ENCODE peak calls at places on chromosome 17, in eight cellular contexts. One of them, this sample, is unnamed.

GRCh38 chr17:2347805-2348685 is 10.7 kb downstream of the SGSM2 start:
- DNase-seq in GM13977: no peak
- DNase-seq in body of pancreas: no peak
- DNase-seq in GM20000: no peak
- DNase-seq in tibial nerve: no peak
- DNase-seq in ascending aorta: no peak
- DNase-seq in AG09309: peak
- DNase-seq in fibroblast of the aortic adventitia: peak
- DNase-seq in this sample: peak

GRCh38 chr17:68820825-68821481 is 134.2 kb downstream of the ABCA8 start:
- DNase-seq in GM13977: no peak
- DNase-seq in body of pancreas: no peak
- DNase-seq in GM20000: no peak
- DNase-seq in tibial nerve: no peak
- DNase-seq in ascending aorta: no peak
- DNase-seq in AG09309: no peak
- DNase-seq in fibroblast of the aortic adventitia: no peak
- DNase-seq in this sample: no peak

GRCh38 chr17:17839792-17840707 is 3.3 kb upstream of the SREBF1 start:
- DNase-seq in GM13977: peak
- DNase-seq in body of pancreas: peak
- DNase-seq in GM20000: peak
- DNase-seq in tibial nerve: peak
- DNase-seq in ascending aorta: peak
- DNase-seq in AG09309: no peak
- DNase-seq in fibroblast of the aortic adventitia: peak
- DNase-seq in this sample: peak

GRCh38 chr17:66727634-66728570 is 107.0 kb upstream of the CACNG5 start:
- DNase-seq in GM13977: peak
- DNase-seq in body of pancreas: peak
- DNase-seq in GM20000: peak
- DNase-seq in tibial nerve: peak
- DNase-seq in ascending aorta: no peak
- DNase-seq in AG09309: no peak
- DNase-seq in fibroblast of the aortic adventitia: peak
- DNase-seq in this sample: peak

GRCh38 chr17:48505788-48506187 is 25.0 kb downstream of the HOXB1 start:
- DNase-seq in GM13977: peak
- DNase-seq in body of pancreas: no peak
- DNase-seq in GM20000: peak
- DNase-seq in tibial nerve: no peak
- DNase-seq in ascending aorta: no peak
- DNase-seq in AG09309: peak
- DNase-seq in fibroblast of the aortic adventitia: peak
- DNase-seq in this sample: no peak

GRCh38 chr17:82754297-82755208 is 2.7 kb downstream of the TBCD start:
- DNase-seq in GM13977: no peak
- DNase-seq in body of pancreas: no peak
- DNase-seq in GM20000: no peak
- DNase-seq in tibial nerve: no peak
- DNase-seq in ascending aorta: no peak
- DNase-seq in AG09309: no peak
- DNase-seq in fibroblast of the aortic adventitia: no peak
- DNase-seq in this sample: no peak

GRCh38 chr17:47703191-47703591 is 9.2 kb downstream of the TBKBP1 start:
- DNase-seq in GM13977: peak
- DNase-seq in body of pancreas: no peak
- DNase-seq in GM20000: peak
- DNase-seq in tibial nerve: no peak
- DNase-seq in ascending aorta: no peak
- DNase-seq in AG09309: no peak
- DNase-seq in fibroblast of the aortic adventitia: no peak
- DNase-seq in this sample: peak

GRCh38 chr17:43212641-43213490 is 1.2 kb downstream of the TMEM106A start:
- DNase-seq in GM13977: no peak
- DNase-seq in body of pancreas: peak
- DNase-seq in GM20000: peak
- DNase-seq in tibial nerve: no peak
- DNase-seq in ascending aorta: no peak
- DNase-seq in AG09309: no peak
- DNase-seq in fibroblast of the aortic adventitia: peak
- DNase-seq in this sample: no peak

GRCh38 chr17:76145231-76146052 is 4.4 kb upstream of the FOXJ1 start:
- DNase-seq in GM13977: no peak
- DNase-seq in body of pancreas: no peak
- DNase-seq in GM20000: peak
- DNase-seq in tibial nerve: no peak
- DNase-seq in ascending aorta: no peak
- DNase-seq in AG09309: no peak
- DNase-seq in fibroblast of the aortic adventitia: no peak
- DNase-seq in this sample: no peak

GRCh38 chr17:15944720-15945492 is at the start of gene ADORA2B:
- DNase-seq in GM13977: peak
- DNase-seq in body of pancreas: peak
- DNase-seq in GM20000: peak
- DNase-seq in tibial nerve: no peak
- DNase-seq in ascending aorta: no peak
- DNase-seq in AG09309: no peak
- DNase-seq in fibroblast of the aortic adventitia: peak
- DNase-seq in this sample: peak

GRCh38 chr17:7856081-7856791 is 1.1 kb downstream of the NAA38 start:
- DNase-seq in GM13977: peak
- DNase-seq in body of pancreas: peak
- DNase-seq in GM20000: no peak
- DNase-seq in tibial nerve: peak
- DNase-seq in ascending aorta: no peak
- DNase-seq in AG09309: no peak
- DNase-seq in fibroblast of the aortic adventitia: peak
- DNase-seq in this sample: peak

DNA sequence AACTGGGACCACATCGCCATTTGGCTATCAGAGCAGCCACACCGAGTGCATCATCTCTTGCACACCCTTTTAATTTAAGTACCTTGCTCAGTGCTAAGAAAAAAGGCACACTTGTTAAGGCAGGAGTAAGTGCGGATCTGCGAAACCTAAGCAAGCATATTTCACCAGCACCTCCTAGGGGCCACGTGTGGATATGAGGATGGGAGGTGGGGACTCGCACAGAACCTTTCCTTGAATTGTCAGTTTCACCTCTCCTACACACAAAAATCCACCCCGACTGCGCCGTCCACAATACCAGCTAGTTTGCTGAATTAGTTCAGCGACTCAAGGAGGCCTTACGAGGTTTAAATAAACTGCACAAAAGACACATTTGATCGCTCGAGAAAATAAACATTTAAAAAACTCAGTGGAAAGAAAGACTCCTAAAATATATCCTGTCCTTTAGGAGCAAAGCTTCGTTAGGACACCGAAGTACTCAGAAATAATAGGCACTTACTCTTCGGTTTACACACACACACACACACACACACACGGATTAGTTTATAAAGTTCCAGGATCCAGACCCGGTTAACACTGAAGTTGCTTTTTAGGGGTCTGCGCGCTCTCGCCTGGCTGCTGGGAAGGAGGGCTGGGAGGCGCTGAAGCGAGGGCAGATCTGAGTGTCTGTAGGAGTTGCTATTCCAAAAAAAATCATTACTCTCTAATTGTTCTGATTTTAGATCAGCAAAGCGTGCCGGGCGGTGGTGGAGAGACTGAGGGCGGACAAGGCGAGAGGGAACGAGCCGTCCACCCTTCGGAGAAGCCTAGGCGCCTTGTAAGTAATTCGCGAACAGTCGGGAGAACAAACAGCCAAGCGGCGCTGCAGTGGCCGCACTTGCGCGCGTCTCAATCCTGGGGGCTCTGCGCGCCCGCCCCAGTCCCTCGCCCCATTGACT is 1.0 kb upstream of the KCNJ2 start:
- DNase-seq in GM13977: peak
- DNase-seq in body of pancreas: peak
- DNase-seq in GM20000: peak
- DNase-seq in tibial nerve: peak
- DNase-seq in ascending aorta: peak
- DNase-seq in AG09309: peak
- DNase-seq in fibroblast of the aortic adventitia: peak
- DNase-seq in this sample: peak
- TF ChIP-seq CTCF in GM13977: peak
- TF ChIP-seq CTCF in body of pancreas: peak
- TF ChIP-seq CTCF in GM20000: peak
- TF ChIP-seq CTCF in tibial nerve: peak
- TF ChIP-seq CTCF in ascending aorta: peak
- TF ChIP-seq CTCF in AG09309: peak
- TF ChIP-seq CTCF in fibroblast of the aortic adventitia: peak
- TF ChIP-seq CTCF in this sample: peak

GRCh38 chr17:50267074-50267841 is 7.0 kb upstream of the TMEM92 start:
- DNase-seq in GM13977: peak
- DNase-seq in body of pancreas: no peak
- DNase-seq in GM20000: peak
- DNase-seq in tibial nerve: no peak
- DNase-seq in ascending aorta: peak
- DNase-seq in AG09309: no peak
- DNase-seq in fibroblast of the aortic adventitia: peak
- DNase-seq in this sample: peak

GRCh38 chr17:50265690-50266306 is 8.5 kb upstream of the TMEM92 start:
- DNase-seq in GM13977: no peak
- DNase-seq in body of pancreas: no peak
- DNase-seq in GM20000: peak
- DNase-seq in tibial nerve: no peak
- DNase-seq in ascending aorta: peak
- DNase-seq in AG09309: no peak
- DNase-seq in fibroblast of the aortic adventitia: peak
- DNase-seq in this sample: peak

GRCh38 chr17:50265212-50265611 is 9.1 kb upstream of the TMEM92 start:
- DNase-seq in GM13977: no peak
- DNase-seq in body of pancreas: no peak
- DNase-seq in GM20000: no peak
- DNase-seq in tibial nerve: no peak
- DNase-seq in ascending aorta: peak
- DNase-seq in AG09309: no peak
- DNase-seq in fibroblast of the aortic adventitia: no peak
- DNase-seq in this sample: peak

GRCh38 chr17:50268040-50268439 is 6.2 kb upstream of the TMEM92 start:
- DNase-seq in GM13977: no peak
- DNase-seq in body of pancreas: no peak
- DNase-seq in GM20000: peak
- DNase-seq in tibial nerve: no peak
- DNase-seq in ascending aorta: peak
- DNase-seq in AG09309: no peak
- DNase-seq in fibroblast of the aortic adventitia: no peak
- DNase-seq in this sample: peak

DNA sequence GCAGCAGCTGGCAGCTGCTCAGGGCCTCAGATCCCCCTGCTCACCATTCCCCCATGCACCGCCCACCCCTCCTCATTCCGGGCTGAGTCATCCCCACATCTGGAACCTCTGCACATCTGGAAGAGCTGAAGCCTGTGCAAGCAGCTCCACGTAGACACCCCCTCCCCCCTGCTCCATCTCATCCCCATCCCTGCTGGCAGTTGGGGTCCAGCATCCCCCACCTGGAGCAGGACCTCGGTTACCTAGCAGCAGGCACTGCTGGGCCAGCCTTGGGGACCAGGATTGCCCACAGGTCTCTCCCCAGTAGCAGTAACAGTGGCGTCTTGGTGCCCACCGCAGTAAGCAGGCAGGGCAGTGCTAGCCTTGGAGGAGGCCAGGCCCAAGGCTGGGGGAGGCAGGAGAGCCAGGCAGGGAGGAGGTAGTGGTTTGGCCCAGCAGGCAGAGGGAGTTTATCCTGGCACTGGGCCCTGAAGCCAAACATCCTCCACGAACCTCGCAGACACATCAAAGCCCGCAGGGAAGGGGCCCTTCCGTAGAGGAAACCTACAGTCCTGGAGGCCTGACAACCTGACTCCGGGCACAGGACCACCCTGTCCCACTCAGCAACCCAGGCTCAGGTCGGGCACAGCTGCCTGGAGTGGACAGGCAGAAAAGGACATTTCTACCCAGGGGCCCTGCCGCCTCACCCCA is 7.7 kb upstream of the TMEM92 start:
- DNase-seq in GM13977: peak
- DNase-seq in body of pancreas: peak
- DNase-seq in GM20000: peak
- DNase-seq in tibial nerve: peak
- DNase-seq in ascending aorta: peak
- DNase-seq in AG09309: peak
- DNase-seq in fibroblast of the aortic adventitia: peak
- DNase-seq in this sample: peak
- TF ChIP-seq CTCF in GM13977: no peak
- TF ChIP-seq CTCF in body of pancreas: no peak
- TF ChIP-seq CTCF in GM20000: no peak
- TF ChIP-seq CTCF in tibial nerve: no peak
- TF ChIP-seq CTCF in ascending aorta: no peak
- TF ChIP-seq CTCF in AG09309: peak
- TF ChIP-seq CTCF in fibroblast of the aortic adventitia: peak
- TF ChIP-seq CTCF in this sample: no peak

DNA sequence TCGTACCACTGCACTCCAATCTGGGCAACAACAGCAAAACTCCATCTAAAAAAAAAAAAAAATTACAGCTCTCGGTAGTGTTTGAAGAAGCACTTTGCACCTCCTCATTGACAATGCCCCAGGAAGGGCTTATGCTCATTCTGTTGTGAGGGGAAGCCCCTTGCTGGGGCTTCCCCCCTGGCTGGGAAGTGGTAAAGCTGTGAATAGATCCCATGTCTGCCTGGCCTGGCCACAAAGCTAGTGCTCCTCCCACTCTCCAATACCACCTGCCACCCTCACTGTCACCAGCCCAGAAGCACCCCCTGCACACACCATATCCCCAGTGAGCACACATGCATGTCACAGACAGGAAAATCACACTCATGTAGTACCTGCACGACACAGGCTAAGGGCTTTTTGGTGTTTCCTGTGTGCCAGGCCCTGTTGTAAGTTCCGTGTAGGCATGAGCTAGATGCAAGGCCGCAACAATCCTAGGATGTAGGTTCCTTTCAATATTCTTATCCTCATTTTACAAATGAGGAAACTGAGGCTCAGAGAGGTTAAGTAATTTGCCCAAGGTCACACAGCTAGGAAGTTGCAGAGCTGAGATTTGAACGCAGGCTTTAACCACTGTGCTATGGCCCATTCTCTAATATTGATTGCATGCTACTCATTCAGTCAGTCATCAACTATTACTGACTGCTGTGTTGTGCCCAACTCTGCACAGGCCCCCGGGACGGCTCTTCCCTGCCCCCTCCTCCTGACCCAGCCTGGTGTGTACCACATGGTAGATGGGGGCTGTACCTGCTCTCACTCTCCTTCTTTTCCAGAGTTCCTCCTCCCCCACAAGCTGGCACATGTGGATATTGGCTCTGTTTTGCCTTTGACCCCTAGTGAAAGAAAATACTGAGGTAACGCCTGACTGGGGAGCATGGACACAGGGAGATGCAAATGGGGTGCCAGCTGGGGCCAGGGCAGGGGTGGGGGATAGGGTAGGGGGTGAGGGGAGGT is 11.9 kb upstream of the COL1A1 start:
- DNase-seq in GM13977: peak
- DNase-seq in body of pancreas: no peak
- DNase-seq in GM20000: peak
- DNase-seq in tibial nerve: no peak
- DNase-seq in ascending aorta: peak
- DNase-seq in AG09309: no peak
- DNase-seq in fibroblast of the aortic adventitia: peak
- DNase-seq in this sample: no peak
- TF ChIP-seq CTCF in GM13977: peak
- TF ChIP-seq CTCF in body of pancreas: no peak
- TF ChIP-seq CTCF in GM20000: no peak
- TF ChIP-seq CTCF in tibial nerve: no peak
- TF ChIP-seq CTCF in ascending aorta: no peak
- TF ChIP-seq CTCF in AG09309: peak
- TF ChIP-seq CTCF in fibroblast of the aortic adventitia: no peak
- TF ChIP-seq CTCF in this sample: no peak

GRCh38 chr17:74502866-74503265 is 28.4 kb downstream of the CD300LB start:
- DNase-seq in GM13977: no peak
- DNase-seq in body of pancreas: no peak
- DNase-seq in GM20000: no peak
- DNase-seq in tibial nerve: no peak
- DNase-seq in ascending aorta: no peak
- DNase-seq in AG09309: no peak
- DNase-seq in fibroblast of the aortic adventitia: no peak
- DNase-seq in this sample: peak
- TF ChIP-seq CTCF in GM13977: no peak
- TF ChIP-seq CTCF in body of pancreas: no peak
- TF ChIP-seq CTCF in GM20000: no peak
- TF ChIP-seq CTCF in tibial nerve: no peak
- TF ChIP-seq CTCF in ascending aorta: no peak
- TF ChIP-seq CTCF in AG09309: no peak
- TF ChIP-seq CTCF in fibroblast of the aortic adventitia: no peak
- TF ChIP-seq CTCF in this sample: no peak